ENCODE peak calls at places on chromosome 2, in eight cellular contexts. B is upper lobe of right lung, W is small intestine, U is neural progenitor cell, R is left lung, H is heart right ventricle, O is pancreas, I is astrocyte. Y is an unnamed sample. For H3K4me1 and H3K36me3, the result is how much of the 10 kb centered on the place peaks cover.

GRCh38 chr2:222930862-222931261 is 70.0 kb downstream of the ACSL3 start:
- DNase-seq in B (no peak), W (no peak), U (no peak), R (no peak), H (no peak), O (no peak), I (peak), Y (no peak)

GRCh38 chr2:175807031-175807873 is 194.8 kb downstream of the LNPK start:
- DNase-seq in B (no peak), W (no peak), U (no peak), R (no peak), H (no peak), O (no peak), I (peak), Y (no peak)

GRCh38 chr2:160920791-160921303 is 239.4 kb upstream of the TANK start:
- DNase-seq in B (no peak), W (no peak), U (no peak), R (peak), H (peak), O (no peak), I (peak), Y (no peak)

GRCh38 chr2:224220581-224221255 is 181.2 kb downstream of the FAM124B start:
- DNase-seq in B (no peak), W (peak), U (no peak), R (no peak), H (no peak), O (no peak), I (peak), Y (no peak)

GRCh38 chr2:10305254-10305635 is 2.5 kb downstream of the HPCAL1 start:
- DNase-seq in B (no peak), W (peak), U (no peak), R (no peak), H (no peak), O (no peak), I (peak), Y (peak)

GRCh38 chr2:24919977-24920812 is at the start of gene ADCY3:
- DNase-seq in B (peak), W (peak), U (peak), R (peak), H (peak), O (peak), I (no peak), Y (peak)

GRCh38 chr2:195985731-195986130 is 82.9 kb downstream of the DNAH7 start:
- DNase-seq in B (no peak), W (no peak), U (no peak), R (no peak), H (no peak), O (no peak), I (no peak), Y (no peak)

GRCh38 chr2:168494190-168494711 is 38.2 kb downstream of the CERS6 start:
- DNase-seq in B (no peak), W (peak), U (peak), R (no peak), H (no peak), O (no peak), I (no peak), Y (no peak)

GRCh38 chr2:174631009-174631981 is 33.7 kb upstream of the WIPF1 start:
- DNase-seq in B (no peak), W (no peak), U (no peak), R (no peak), H (no peak), O (no peak), I (peak), Y (no peak)

GRCh38 chr2:121210691-121211090 is 74.3 kb downstream of the TFCP2L1 start:
- DNase-seq in B (peak), W (peak), U (no peak), R (peak), H (no peak), O (peak), I (no peak), Y (no peak)

GRCh38 chr2:117972466-117973123 is 41.3 kb downstream of the CCDC93 start:
- DNase-seq in B (no peak), W (no peak), U (no peak), R (no peak), H (no peak), O (no peak), I (peak), Y (no peak)

GRCh38 chr2:163348843-163349395 is 386.9 kb downstream of the FIGN start:
- DNase-seq in B (no peak), W (peak), U (peak), R (peak), H (peak), O (no peak), I (peak), Y (no peak)

GRCh38 chr2:214960677-214961076 is 151.2 kb upstream of the BARD1 start:
- DNase-seq in B (no peak), W (no peak), U (no peak), R (no peak), H (no peak), O (no peak), I (no peak), Y (no peak)

GRCh38 chr2:225895126-225895525 is 495.6 kb downstream of the NYAP2 start:
- DNase-seq in B (no peak), W (no peak), U (no peak), R (no peak), H (no peak), O (no peak), I (peak), Y (no peak)

GRCh38 chr2:8496617-8497016 is 185.2 kb upstream of the ID2 start:
- DNase-seq in B (no peak), W (no peak), U (no peak), R (no peak), H (peak), O (no peak), I (no peak), Y (no peak)

GRCh38 chr2:41949091-41949490 is 98.7 kb upstream of the PKDCC start:
- DNase-seq in B (no peak), W (peak), U (peak), R (no peak), H (no peak), O (no peak), I (no peak), Y (no peak)

GRCh38 chr2:69933839-69934613 is 19.1 kb downstream of the MXD1 start:
- DNase-seq in B (no peak), W (peak), U (no peak), R (peak), H (no peak), O (no peak), I (peak), Y (no peak)

GRCh38 chr2:129011466-129012061 is 692.9 kb upstream of the HS6ST1 start:
- DNase-seq in B (no peak), W (no peak), U (no peak), R (no peak), H (no peak), O (no peak), I (no peak), Y (no peak)

GRCh38 chr2:47002480-47003381 is 87.1 kb upstream of the MCFD2 start:
- DNase-seq in B (no peak), W (no peak), U (peak), R (no peak), H (no peak), O (peak), I (no peak), Y (no peak)

GRCh38 chr2:20868377-20868776 is 45.5 kb upstream of the LDAH start:
- DNase-seq in B (no peak), W (no peak), U (no peak), R (no peak), H (no peak), O (no peak), I (no peak), Y (peak)

GRCh38 chr2:76998713-76999112 is 523.5 kb downstream of the LRRTM4 start:
- DNase-seq in B (no peak), W (no peak), U (no peak), R (no peak), H (no peak), O (no peak), I (peak), Y (no peak)

GRCh38 chr2:97957432-97958183 is 38.1 kb downstream of the TMEM131 start:
- DNase-seq in B (no peak), W (no peak), U (no peak), R (no peak), H (no peak), O (no peak), I (peak), Y (no peak)

GRCh38 chr2:69940691-69941090 is 20.7 kb downstream of the ASPRV1 start:
- DNase-seq in B (no peak), W (no peak), U (peak), R (no peak), H (no peak), O (no peak), I (no peak), Y (no peak)

GRCh38 chr2:120566331-120567035 is 169.2 kb upstream of the GLI2 start:
- DNase-seq in B (no peak), W (no peak), U (no peak), R (no peak), H (peak), O (peak), I (peak), Y (no peak)

GRCh38 chr2:241315879-241316700 is at the start of gene SEPTIN2:
- DNase-seq in B (peak), W (no peak), U (no peak), R (peak), H (peak), O (peak), I (peak), Y (peak)

GRCh38 chr2:96143231-96143847 is 1.9 kb downstream of the DUSP2 start:
- DNase-seq in B (no peak), W (no peak), U (no peak), R (no peak), H (no peak), O (no peak), I (no peak), Y (peak)

GRCh38 chr2:219298759-219299371 is 10.3 kb downstream of the PTPRN start:
- DNase-seq in B (peak), W (peak), U (peak), R (peak), H (peak), O (peak), I (peak), Y (peak)

GRCh38 chr2:61328707-61329251 is 142.1 kb downstream of the USP34 start:
- DNase-seq in B (peak), W (peak), U (no peak), R (peak), H (no peak), O (no peak), I (peak), Y (no peak)

GRCh38 chr2:102018823-102019445 is 27.2 kb downstream of the IL1R2 start:
- DNase-seq in B (no peak), W (no peak), U (no peak), R (no peak), H (no peak), O (no peak), I (no peak), Y (no peak)

GRCh38 chr2:65388051-65388531 is 44.3 kb downstream of the SPRED2 start:
- DNase-seq in B (no peak), W (no peak), U (no peak), R (no peak), H (no peak), O (no peak), I (no peak), Y (no peak)

GRCh38 chr2:16005819-16006536 is 65.6 kb downstream of the MYCN start:
- DNase-seq in B (peak), W (peak), U (no peak), R (peak), H (no peak), O (no peak), I (no peak), Y (no peak)

GRCh38 chr2:71748227-71748626 is 294.9 kb downstream of the DYSF start:
- DNase-seq in B (no peak), W (no peak), U (no peak), R (no peak), H (peak), O (peak), I (peak), Y (no peak)

GRCh38 chr2:183919926-183920325 is 678.4 kb upstream of the ZNF804A start:
- DNase-seq in B (no peak), W (no peak), U (no peak), R (no peak), H (no peak), O (no peak), I (no peak), Y (no peak)
- H3K4me1 ChIP-seq in B (under half), W (under half), U (under half), R (under half), H (under half), O (under half), I (under half), Y (under half)

GRCh38 chr2:105645971-105646370 is 98.7 kb upstream of the NCK2 start:
- DNase-seq in B (no peak), W (no peak), U (no peak), R (no peak), H (no peak), O (no peak), I (no peak), Y (no peak)

GRCh38 chr2:105645031-105645940 is 99.4 kb upstream of the NCK2 start:
- DNase-seq in B (no peak), W (no peak), U (no peak), R (no peak), H (no peak), O (no peak), I (no peak), Y (no peak)

GRCh38 chr2:105649534-105649933 is 95.2 kb upstream of the NCK2 start:
- DNase-seq in B (no peak), W (peak), U (no peak), R (no peak), H (no peak), O (no peak), I (no peak), Y (no peak)

GRCh38 chr2:105646423-105647076 is 98.2 kb upstream of the NCK2 start:
- DNase-seq in B (no peak), W (peak), U (no peak), R (no peak), H (no peak), O (no peak), I (no peak), Y (no peak)

DNA sequence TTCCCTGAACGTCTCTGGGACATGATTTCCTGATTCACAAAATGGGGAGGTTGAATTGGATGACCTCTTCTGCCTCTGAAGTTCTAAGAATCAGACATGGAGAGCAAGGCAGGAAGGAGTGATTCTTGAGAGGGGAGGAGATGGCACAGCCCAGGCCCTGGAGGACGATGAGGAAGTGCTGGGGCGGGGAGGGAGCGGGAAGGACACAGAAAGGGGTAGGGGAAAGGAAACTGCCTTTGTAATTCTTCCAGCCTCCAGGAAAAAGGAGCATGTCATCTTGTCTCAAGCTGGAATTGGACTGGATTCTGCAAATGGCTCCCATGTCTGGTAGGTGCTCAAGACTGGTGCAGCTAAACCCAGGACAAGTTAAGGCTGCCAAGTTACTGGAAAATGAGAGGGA is 97.0 kb upstream of the NCK2 start:
- DNase-seq in B (no peak), W (no peak), U (no peak), R (no peak), H (no peak), O (no peak), I (no peak), Y (no peak)
- H3K36me3 ChIP-seq in B (under half), W (under half), U (under half), R (under half), H (under half), O (under half), I (under half), Y (under half)

GRCh38 chr2:217978536-217979150 is 24.2 kb downstream of the TNS1 start:
- DNase-seq in B (peak), W (no peak), U (peak), R (no peak), H (no peak), O (no peak), I (no peak), Y (no peak)

GRCh38 chr2:217979151-217979811 is 23.5 kb downstream of the TNS1 start:
- DNase-seq in B (peak), W (no peak), U (peak), R (no peak), H (no peak), O (no peak), I (peak), Y (no peak)

GRCh38 chr2:217976301-217976700 is 26.5 kb downstream of the TNS1 start:
- DNase-seq in B (peak), W (no peak), U (no peak), R (no peak), H (no peak), O (no peak), I (no peak), Y (no peak)

GRCh38 chr2:217980036-217980435 is 22.8 kb downstream of the TNS1 start:
- DNase-seq in B (peak), W (no peak), U (no peak), R (no peak), H (no peak), O (no peak), I (no peak), Y (no peak)

GRCh38 chr2:217977840-217978535 is 24.8 kb downstream of the TNS1 start:
- DNase-seq in B (peak), W (no peak), U (no peak), R (no peak), H (no peak), O (no peak), I (no peak), Y (no peak)
- H3K27ac ChIP-seq in B (peak), W (no peak), U (no peak), R (peak), H (peak), O (peak), I (no peak), Y (no peak)

GRCh38 chr2:68834737-68835136 is 36.5 kb downstream of the BMP10 start:
- DNase-seq in B (no peak), W (no peak), U (no peak), R (no peak), H (no peak), O (no peak), I (no peak), Y (no peak)
- H3K4me1 ChIP-seq in B (under half), W (under half), U (under half), R (half or more), H (under half), O (under half), I (under half), Y (under half)

DNA sequence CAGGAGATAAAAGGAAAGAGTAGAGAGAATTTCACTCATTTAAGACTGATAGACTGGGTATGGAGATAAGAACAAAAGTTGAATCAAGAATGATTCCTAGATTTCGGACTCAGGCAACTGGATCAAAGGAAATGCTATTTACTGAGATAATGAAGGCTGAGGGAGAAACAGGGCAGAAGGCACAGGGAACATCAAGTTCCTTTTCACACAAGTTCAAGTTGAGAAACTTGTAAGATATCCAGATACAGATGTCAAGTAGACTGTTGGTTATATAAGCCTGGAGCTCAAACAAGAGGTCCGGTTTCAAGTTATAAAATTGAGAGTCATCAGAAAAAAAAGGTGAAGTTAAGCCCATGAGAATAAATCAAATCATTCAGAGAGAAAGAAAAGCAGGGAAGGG is 360.8 kb downstream of the TNS1 start:
- DNase-seq in B (no peak), W (no peak), U (no peak), R (no peak), H (no peak), O (no peak), I (no peak), Y (no peak)
- H3K36me3 ChIP-seq in B (under half), W (under half), U (under half), R (under half), H (under half), O (under half), I (under half), Y (under half)

GRCh38 chr2:22826658-22827165 is 558.3 kb upstream of the KLHL29 start:
- DNase-seq in B (no peak), W (no peak), U (no peak), R (no peak), H (no peak), O (no peak), I (no peak), Y (no peak)
- H3K27ac ChIP-seq in B (no peak), W (no peak), U (no peak), R (no peak), H (no peak), O (no peak), I (no peak), Y (no peak)

GRCh38 chr2:63056309-63057065 is 5.9 kb downstream of the OTX1 start:
- DNase-seq in B (no peak), W (no peak), U (peak), R (no peak), H (no peak), O (no peak), I (no peak), Y (peak)

GRCh38 chr2:63053235-63053888 is 2.7 kb downstream of the OTX1 start:
- DNase-seq in B (no peak), W (no peak), U (peak), R (no peak), H (no peak), O (no peak), I (no peak), Y (no peak)

GRCh38 chr2:63055510-63056308 is 5.1 kb downstream of the OTX1 start:
- DNase-seq in B (no peak), W (no peak), U (peak), R (no peak), H (no peak), O (no peak), I (no peak), Y (peak)

GRCh38 chr2:63053889-63054725 is 3.5 kb downstream of the OTX1 start:
- DNase-seq in B (no peak), W (peak), U (peak), R (no peak), H (no peak), O (no peak), I (no peak), Y (no peak)

DNA sequence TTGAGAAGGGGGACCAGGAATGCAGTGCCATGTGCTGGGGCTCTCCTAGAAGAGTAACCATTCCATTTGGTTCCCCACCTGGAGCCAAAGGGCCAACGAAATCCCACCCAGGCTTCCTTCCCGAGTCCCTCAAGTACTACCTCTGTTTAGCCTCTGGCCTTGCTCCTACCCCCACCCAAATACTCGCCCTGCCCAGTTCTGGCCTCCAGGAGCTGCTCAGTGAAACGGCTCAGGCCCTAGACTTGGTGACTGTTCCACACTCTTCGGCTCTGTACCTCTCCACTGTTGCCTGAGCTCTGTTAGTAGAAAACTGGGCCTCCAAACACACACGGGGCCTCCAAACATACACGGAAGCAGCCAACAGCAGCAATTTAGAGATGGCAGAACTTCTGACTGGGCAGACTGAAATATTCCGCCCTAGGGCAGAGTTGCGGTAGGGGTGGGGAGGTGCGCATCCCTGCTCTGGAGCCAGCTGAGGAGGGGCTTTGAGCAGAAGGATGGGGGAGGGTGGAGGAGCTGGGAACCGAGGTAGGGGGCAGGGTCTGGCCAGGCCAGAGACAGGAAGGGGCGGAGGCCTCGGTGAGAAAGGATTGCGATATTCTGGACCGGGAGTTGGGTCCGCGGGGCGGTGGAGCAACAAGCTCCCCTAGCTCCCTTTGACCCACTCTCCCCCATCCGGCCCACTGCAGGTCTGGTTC is 4.3 kb downstream of the OTX1 start:
- DNase-seq in B (no peak), W (no peak), U (peak), R (no peak), H (no peak), O (no peak), I (no peak), Y (no peak)
- H3K4me1 ChIP-seq in B (half or more), W (under half), U (half or more), R (half or more), H (half or more), O (under half), I (under half), Y (half or more)

GRCh38 chr2:233446616-233447305 is 92.5 kb downstream of the DGKD start:
- DNase-seq in B (peak), W (no peak), U (no peak), R (peak), H (no peak), O (no peak), I (no peak), Y (no peak)
- H3K36me3 ChIP-seq in B (half or more), W (under half), U (under half), R (half or more), H (under half), O (under half), I (under half), Y (half or more)

Y was measured in CD4-positive, CD25-positive, alpha-beta regulatory T cell.